ENCODE peak calls at places on chromosomes 7 and 10, in six cellular contexts. One of them, this sample, is unnamed.

GRCh38 chr10:73892314-73893080 is 18.1 kb upstream of the CAMK2G start:
- DNase-seq in mesendoderm: no peak
- DNase-seq in neuronal stem cell: no peak
- DNase-seq in H1: no peak
- DNase-seq in mesenchymal stem cell: peak; percentile 78
- DNase-seq in IMR-90: peak; percentile 72
- DNase-seq in this sample: peak; percentile 58

GRCh38 chr10:100374137-100374655 is 27.2 kb downstream of the SCD start:
- DNase-seq in mesendoderm: peak; percentile 93
- DNase-seq in neuronal stem cell: no peak
- DNase-seq in H1: no peak
- DNase-seq in mesenchymal stem cell: no peak
- DNase-seq in IMR-90: no peak
- DNase-seq in this sample: no peak

GRCh38 chr7:110905773-110906566 is 185.0 kb upstream of the LRRN3 start:
- DNase-seq in mesendoderm: no peak
- DNase-seq in neuronal stem cell: no peak
- DNase-seq in H1: no peak
- DNase-seq in mesenchymal stem cell: no peak
- DNase-seq in IMR-90: no peak
- DNase-seq in this sample: no peak

GRCh38 chr10:115830260-115830970 is 442.6 kb downstream of the GFRA1 start:
- DNase-seq in mesendoderm: no peak
- DNase-seq in neuronal stem cell: no peak
- DNase-seq in H1: no peak
- DNase-seq in mesenchymal stem cell: peak; percentile 44
- DNase-seq in IMR-90: peak; percentile 88
- DNase-seq in this sample: no peak

GRCh38 chr10:76632158-76633051 is 1005.2 kb downstream of the KCNMA1 start:
- DNase-seq in mesendoderm: peak; percentile 67
- DNase-seq in neuronal stem cell: no peak
- DNase-seq in H1: no peak
- DNase-seq in mesenchymal stem cell: no peak
- DNase-seq in IMR-90: no peak
- DNase-seq in this sample: no peak

GRCh38 chr7:23893172-23893941 is 183.3 kb downstream of the STK31 start:
- DNase-seq in mesendoderm: no peak
- DNase-seq in neuronal stem cell: no peak
- DNase-seq in H1: no peak
- DNase-seq in mesenchymal stem cell: peak; percentile 77
- DNase-seq in IMR-90: no peak
- DNase-seq in this sample: peak; percentile 95

GRCh38 chr7:120742370-120742769 is 115.6 kb downstream of the TSPAN12 start:
- DNase-seq in mesendoderm: peak; percentile 51
- DNase-seq in neuronal stem cell: peak; percentile 36
- DNase-seq in H1: no peak
- DNase-seq in mesenchymal stem cell: no peak
- DNase-seq in IMR-90: no peak
- DNase-seq in this sample: no peak

GRCh38 chr7:73605601-73606220 is 18.6 kb downstream of the MLXIPL start:
- DNase-seq in mesendoderm: no peak
- DNase-seq in neuronal stem cell: no peak
- DNase-seq in H1: no peak
- DNase-seq in mesenchymal stem cell: no peak
- DNase-seq in IMR-90: no peak
- DNase-seq in this sample: no peak

GRCh38 chr10:16929067-16929466 is 111.8 kb upstream of the RSU1 start:
- DNase-seq in mesendoderm: peak; percentile 66
- DNase-seq in neuronal stem cell: no peak
- DNase-seq in H1: no peak
- DNase-seq in mesenchymal stem cell: no peak
- DNase-seq in IMR-90: no peak
- DNase-seq in this sample: no peak
- H3K4me2 ChIP-seq in mesendoderm: no peak overlapping the region
- H3K4me2 ChIP-seq in neuronal stem cell: no peak overlapping the region
- H3K4me2 ChIP-seq in H1: no peak overlapping the region
- H3K4me2 ChIP-seq in mesenchymal stem cell: no peak overlapping the region
- H3K4me2 ChIP-seq in IMR-90: no peak overlapping the region
- H3K4me2 ChIP-seq in this sample: no peak overlapping the region

GRCh38 chr10:91919651-91920050 is 3.9 kb upstream of the BTAF1 start:
- DNase-seq in mesendoderm: no peak
- DNase-seq in neuronal stem cell: no peak
- DNase-seq in H1: no peak
- DNase-seq in mesenchymal stem cell: no peak
- DNase-seq in IMR-90: no peak
- DNase-seq in this sample: no peak

GRCh38 chr10:91924212-91925021 is 847 bp downstream of the BTAF1 start:
- DNase-seq in mesendoderm: no peak
- DNase-seq in neuronal stem cell: no peak
- DNase-seq in H1: no peak
- DNase-seq in mesenchymal stem cell: peak; percentile 58
- DNase-seq in IMR-90: peak; percentile 10
- DNase-seq in this sample: peak; percentile 58

GRCh38 chr10:91925022-91925320 is 1.4 kb downstream of the BTAF1 start:
- DNase-seq in mesendoderm: no peak
- DNase-seq in neuronal stem cell: no peak
- DNase-seq in H1: no peak
- DNase-seq in mesenchymal stem cell: no peak
- DNase-seq in IMR-90: no peak
- DNase-seq in this sample: no peak

GRCh38 chr10:91923371-91924211 is at the start of gene BTAF1:
- DNase-seq in mesendoderm: peak; percentile 97
- DNase-seq in neuronal stem cell: peak; percentile 88
- DNase-seq in H1: peak; percentile 86
- DNase-seq in mesenchymal stem cell: peak; percentile 96
- DNase-seq in IMR-90: peak; percentile 95
- DNase-seq in this sample: peak; percentile 100
- H4K8ac ChIP-seq in mesendoderm: no peak within 1 kb of the TSS
- H4K8ac ChIP-seq in neuronal stem cell: peak within 1 kb of the TSS; percentile 84
- H4K8ac ChIP-seq in H1: peak within 1 kb of the TSS; percentile 95
- H4K8ac ChIP-seq in mesenchymal stem cell: peak within 1 kb of the TSS; percentile 94
- H4K8ac ChIP-seq in IMR-90: peak within 1 kb of the TSS; percentile 99
- H4K8ac ChIP-seq in this sample: peak within 1 kb of the TSS; percentile 97

DNA sequence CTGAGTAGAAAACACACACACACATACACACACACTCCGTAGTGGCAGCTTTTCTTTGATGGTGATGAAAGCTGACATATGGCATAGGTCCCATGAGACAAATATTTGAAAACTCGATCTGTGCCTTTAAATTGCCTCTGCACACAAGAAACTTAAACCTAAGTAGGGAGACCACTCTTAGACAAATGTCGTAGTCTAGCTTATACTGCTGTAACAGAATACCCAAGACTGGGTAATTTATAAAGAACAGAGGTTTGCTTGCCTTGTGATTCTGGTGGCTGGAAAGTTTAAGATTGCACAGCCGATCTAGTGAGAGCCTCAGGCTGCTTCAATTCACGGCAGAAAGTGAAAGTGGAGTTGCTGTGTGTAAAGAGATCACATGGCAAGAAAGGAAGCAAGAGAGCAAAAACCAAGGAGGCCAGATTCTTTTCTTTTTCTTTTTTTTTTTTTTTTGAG is 489.4 kb upstream of the SORCS1 start:
- DNase-seq in mesendoderm: no peak
- DNase-seq in neuronal stem cell: no peak
- DNase-seq in H1: no peak
- DNase-seq in mesenchymal stem cell: peak; percentile 65
- DNase-seq in IMR-90: peak; percentile 5
- DNase-seq in this sample: peak; percentile 6
- H3K4me2 ChIP-seq in mesendoderm: no peak overlapping the region
- H3K4me2 ChIP-seq in neuronal stem cell: no peak overlapping the region
- H3K4me2 ChIP-seq in H1: no peak overlapping the region
- H3K4me2 ChIP-seq in mesenchymal stem cell: peak overlapping the region; percentile 27
- H3K4me2 ChIP-seq in IMR-90: no peak overlapping the region
- H3K4me2 ChIP-seq in this sample: no peak overlapping the region

GRCh38 chr10:51699475-51700227 is at the start of gene CSTF2T:
- DNase-seq in mesendoderm: peak; percentile 97
- DNase-seq in neuronal stem cell: peak; percentile 93
- DNase-seq in H1: peak; percentile 70
- DNase-seq in mesenchymal stem cell: peak; percentile 95
- DNase-seq in IMR-90: peak; percentile 96
- DNase-seq in this sample: peak; percentile 88
- H4K8ac ChIP-seq in mesendoderm: no peak within 1 kb of the TSS
- H4K8ac ChIP-seq in neuronal stem cell: no peak within 1 kb of the TSS
- H4K8ac ChIP-seq in H1: peak within 1 kb of the TSS; percentile 100
- H4K8ac ChIP-seq in mesenchymal stem cell: peak within 1 kb of the TSS; percentile 99
- H4K8ac ChIP-seq in IMR-90: peak within 1 kb of the TSS; percentile 83
- H4K8ac ChIP-seq in this sample: peak within 1 kb of the TSS; percentile 90

GRCh38 chr10:106830466-106830865 is 334.0 kb downstream of the SORCS1 start:
- DNase-seq in mesendoderm: no peak
- DNase-seq in neuronal stem cell: no peak
- DNase-seq in H1: no peak
- DNase-seq in mesenchymal stem cell: no peak
- DNase-seq in IMR-90: no peak
- DNase-seq in this sample: peak; percentile 43
- H3K4me2 ChIP-seq in mesendoderm: no peak overlapping the region
- H3K4me2 ChIP-seq in neuronal stem cell: no peak overlapping the region
- H3K4me2 ChIP-seq in H1: no peak overlapping the region
- H3K4me2 ChIP-seq in mesenchymal stem cell: no peak overlapping the region
- H3K4me2 ChIP-seq in IMR-90: no peak overlapping the region
- H3K4me2 ChIP-seq in this sample: no peak overlapping the region

DNA sequence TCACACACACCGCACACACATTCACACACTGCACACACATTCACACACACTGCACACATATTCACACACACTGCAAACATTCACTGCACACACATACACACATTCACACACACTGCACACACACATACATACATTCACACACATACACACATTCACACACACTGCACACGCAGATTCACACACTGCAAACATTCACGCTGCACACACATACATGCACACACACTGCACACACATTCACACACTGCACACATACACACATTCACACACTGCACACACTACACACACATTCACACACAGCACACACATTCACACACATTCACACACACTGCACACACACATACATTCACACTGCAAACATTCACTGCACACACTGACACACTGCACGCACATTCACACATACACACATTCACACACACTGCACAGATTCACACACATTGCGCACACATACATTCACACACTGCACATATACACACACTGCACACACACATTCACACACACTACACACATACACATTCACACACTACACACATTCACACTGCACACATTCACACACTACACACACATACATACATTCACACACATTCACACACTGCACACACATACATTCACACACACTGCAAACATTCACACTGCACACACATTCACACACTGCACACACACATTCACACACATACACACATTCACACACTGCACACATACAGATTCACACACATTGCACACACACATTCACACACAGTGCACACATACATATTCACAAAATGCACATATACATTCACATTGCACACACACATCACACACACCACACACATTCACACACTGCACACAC is 325.1 kb downstream of the PTPRN2 start:
- DNase-seq in mesendoderm: no peak
- DNase-seq in neuronal stem cell: no peak
- DNase-seq in H1: no peak
- DNase-seq in mesenchymal stem cell: no peak
- DNase-seq in IMR-90: no peak
- DNase-seq in this sample: no peak
- H4K8ac ChIP-seq in mesendoderm: no peak overlapping the region
- H4K8ac ChIP-seq in neuronal stem cell: peak overlapping the region; percentile 97
- H4K8ac ChIP-seq in H1: no peak overlapping the region
- H4K8ac ChIP-seq in mesenchymal stem cell: no peak overlapping the region
- H4K8ac ChIP-seq in IMR-90: no peak overlapping the region
- H4K8ac ChIP-seq in this sample: no peak overlapping the region

GRCh38 chr7:151379534-151380198 is 30.2 kb downstream of the WDR86 start:
- DNase-seq in mesendoderm: peak; percentile 42
- DNase-seq in neuronal stem cell: no peak
- DNase-seq in H1: no peak
- DNase-seq in mesenchymal stem cell: no peak
- DNase-seq in IMR-90: no peak
- DNase-seq in this sample: peak; percentile 5

GRCh38 chr7:151381333-151382078 is 28.3 kb downstream of the WDR86 start:
- DNase-seq in mesendoderm: peak; percentile 53
- DNase-seq in neuronal stem cell: no peak
- DNase-seq in H1: no peak
- DNase-seq in mesenchymal stem cell: no peak
- DNase-seq in IMR-90: no peak
- DNase-seq in this sample: no peak

GRCh38 chr7:151380199-151381082 is 29.4 kb downstream of the WDR86 start:
- DNase-seq in mesendoderm: no peak
- DNase-seq in neuronal stem cell: no peak
- DNase-seq in H1: no peak
- DNase-seq in mesenchymal stem cell: no peak
- DNase-seq in IMR-90: no peak
- DNase-seq in this sample: peak; percentile 30

GRCh38 chr7:151382079-151382885 is 27.6 kb downstream of the WDR86 start:
- DNase-seq in mesendoderm: no peak
- DNase-seq in neuronal stem cell: no peak
- DNase-seq in H1: no peak
- DNase-seq in mesenchymal stem cell: no peak
- DNase-seq in IMR-90: no peak
- DNase-seq in this sample: no peak

DNA sequence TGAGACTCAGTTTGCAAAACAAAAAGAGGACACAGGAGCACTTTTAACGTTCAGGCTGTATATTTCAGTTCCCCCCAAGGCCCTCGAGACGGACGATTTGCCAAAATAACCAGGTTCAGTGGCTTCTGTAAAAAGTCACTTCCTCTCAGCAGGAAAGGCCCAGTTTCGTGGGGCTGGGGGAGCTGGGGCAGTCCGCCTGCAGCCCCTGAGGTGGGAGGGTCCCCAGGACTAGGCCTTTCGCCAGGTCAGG is 28.8 kb downstream of the WDR86 start:
- DNase-seq in mesendoderm: no peak
- DNase-seq in neuronal stem cell: no peak
- DNase-seq in H1: no peak
- DNase-seq in mesenchymal stem cell: no peak
- DNase-seq in IMR-90: no peak
- DNase-seq in this sample: no peak
- H3K4me2 ChIP-seq in mesendoderm: peak overlapping the region; percentile 13
- H3K4me2 ChIP-seq in neuronal stem cell: peak overlapping the region; percentile 90
- H3K4me2 ChIP-seq in H1: peak overlapping the region; percentile 87
- H3K4me2 ChIP-seq in mesenchymal stem cell: no peak overlapping the region
- H3K4me2 ChIP-seq in IMR-90: no peak overlapping the region
- H3K4me2 ChIP-seq in this sample: no peak overlapping the region

DNA sequence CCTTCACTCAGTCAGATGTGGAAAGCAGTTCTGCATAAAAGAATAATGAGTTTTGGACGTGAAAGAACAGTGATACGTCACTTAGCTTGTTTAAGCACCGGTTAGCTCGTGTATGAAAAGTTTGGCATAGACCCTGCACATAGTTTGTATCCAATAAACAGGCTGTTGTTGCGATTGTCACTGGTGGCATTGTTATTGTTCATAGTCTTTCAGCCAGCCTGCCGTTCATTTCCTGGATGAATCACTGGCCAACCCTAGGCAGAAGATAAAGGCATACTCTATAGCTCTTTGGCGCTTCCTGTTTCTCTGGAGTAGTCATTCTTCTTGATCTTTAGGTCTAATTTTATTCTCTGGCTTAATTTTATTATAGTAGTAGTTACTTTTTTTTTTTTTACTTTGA is 57.8 kb upstream of the ANKRD30A start:
- DNase-seq in mesendoderm: no peak
- DNase-seq in neuronal stem cell: no peak
- DNase-seq in H1: no peak
- DNase-seq in mesenchymal stem cell: no peak
- DNase-seq in IMR-90: no peak
- DNase-seq in this sample: no peak
- H4K8ac ChIP-seq in mesendoderm: no peak overlapping the region
- H4K8ac ChIP-seq in neuronal stem cell: no peak overlapping the region
- H4K8ac ChIP-seq in H1: no peak overlapping the region
- H4K8ac ChIP-seq in mesenchymal stem cell: no peak overlapping the region
- H4K8ac ChIP-seq in IMR-90: no peak overlapping the region
- H4K8ac ChIP-seq in this sample: no peak overlapping the region